ENCODE peak calls at places on chromosome 5, in four cellular contexts. One of them, this sample, is unnamed.

GRCh38 chr5:16600949-16601348 is 15.8 kb downstream of the RETREG1 start:
- DNase-seq in GM23248: peak; percentile 44
- DNase-seq in OCI-LY7: no peak
- DNase-seq in HCT116: no peak
- DNase-seq in this sample: no peak

GRCh38 chr5:33888582-33888981 is 3.2 kb downstream of the ADAMTS12 start:
- DNase-seq in GM23248: peak; percentile 62
- DNase-seq in OCI-LY7: no peak
- DNase-seq in HCT116: no peak
- DNase-seq in this sample: no peak

GRCh38 chr5:6419340-6419852 is 29.3 kb upstream of the UBE2QL1 start:
- DNase-seq in GM23248: no peak
- DNase-seq in OCI-LY7: no peak
- DNase-seq in HCT116: no peak
- DNase-seq in this sample: no peak

GRCh38 chr5:138402640-138403039 is 36.2 kb upstream of the REEP2 start:
- DNase-seq in GM23248: no peak
- DNase-seq in OCI-LY7: no peak
- DNase-seq in HCT116: no peak
- DNase-seq in this sample: no peak

GRCh38 chr5:138645778-138646575 is 70.8 kb upstream of the HSPA9 start:
- DNase-seq in GM23248: no peak
- DNase-seq in OCI-LY7: no peak
- DNase-seq in HCT116: no peak
- DNase-seq in this sample: no peak

GRCh38 chr5:172939561-172939960 is 19.7 kb upstream of the RPL26L1 start:
- DNase-seq in GM23248: no peak
- DNase-seq in OCI-LY7: no peak
- DNase-seq in HCT116: no peak
- DNase-seq in this sample: peak; percentile 63

GRCh38 chr5:151234476-151235238 is 10.8 kb upstream of the CCDC69 start:
- DNase-seq in GM23248: peak; percentile 39
- DNase-seq in OCI-LY7: peak; percentile 78
- DNase-seq in HCT116: no peak
- DNase-seq in this sample: no peak

GRCh38 chr5:517535-518100 is 6.6 kb downstream of the SLC9A3 start:
- DNase-seq in GM23248: no peak
- DNase-seq in OCI-LY7: no peak
- DNase-seq in HCT116: no peak
- DNase-seq in this sample: no peak

DNA sequence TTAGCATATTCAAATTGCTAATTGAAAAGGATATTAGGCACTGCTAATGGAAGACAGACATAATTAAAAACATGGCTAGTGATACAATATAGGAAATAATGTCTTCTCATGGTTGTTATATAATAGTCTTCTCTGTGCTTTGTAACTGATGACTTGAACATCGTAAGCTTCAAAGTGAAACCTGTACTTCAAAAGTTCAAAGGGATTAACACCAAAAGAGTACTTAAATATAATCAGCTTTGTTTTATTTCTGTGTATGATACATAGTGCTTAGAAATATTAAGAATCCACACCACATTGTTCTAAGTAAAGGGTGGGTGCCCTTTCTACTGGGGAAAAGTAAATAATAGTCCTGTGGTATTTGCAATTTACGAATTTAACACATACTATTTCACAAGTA is 75.4 kb upstream of the ITGA1 start:
- DNase-seq in GM23248: no peak
- DNase-seq in OCI-LY7: no peak
- DNase-seq in HCT116: no peak
- DNase-seq in this sample: no peak
- TF ChIP-seq EZH2phosphoT487 in GM23248: no peak
- TF ChIP-seq EZH2phosphoT487 in OCI-LY7: no peak
- TF ChIP-seq EZH2phosphoT487 in HCT116: no peak
- TF ChIP-seq EZH2phosphoT487 in this sample: no peak

GRCh38 chr5:158765407-158765806 is 334.3 kb downstream of the EBF1 start:
- DNase-seq in GM23248: no peak
- DNase-seq in OCI-LY7: peak; percentile 62
- DNase-seq in HCT116: no peak
- DNase-seq in this sample: no peak

GRCh38 chr5:158769702-158770101 is 330.0 kb downstream of the EBF1 start:
- DNase-seq in GM23248: peak; percentile 37
- DNase-seq in OCI-LY7: no peak
- DNase-seq in HCT116: no peak
- DNase-seq in this sample: no peak

GRCh38 chr5:158770506-158770905 is 329.2 kb downstream of the EBF1 start:
- DNase-seq in GM23248: peak; percentile 62
- DNase-seq in OCI-LY7: peak; percentile 65
- DNase-seq in HCT116: peak; percentile 6
- DNase-seq in this sample: peak; percentile 51

GRCh38 chr5:158773151-158773550 is 326.6 kb downstream of the EBF1 start:
- DNase-seq in GM23248: no peak
- DNase-seq in OCI-LY7: peak; percentile 34
- DNase-seq in HCT116: no peak
- DNase-seq in this sample: no peak

DNA sequence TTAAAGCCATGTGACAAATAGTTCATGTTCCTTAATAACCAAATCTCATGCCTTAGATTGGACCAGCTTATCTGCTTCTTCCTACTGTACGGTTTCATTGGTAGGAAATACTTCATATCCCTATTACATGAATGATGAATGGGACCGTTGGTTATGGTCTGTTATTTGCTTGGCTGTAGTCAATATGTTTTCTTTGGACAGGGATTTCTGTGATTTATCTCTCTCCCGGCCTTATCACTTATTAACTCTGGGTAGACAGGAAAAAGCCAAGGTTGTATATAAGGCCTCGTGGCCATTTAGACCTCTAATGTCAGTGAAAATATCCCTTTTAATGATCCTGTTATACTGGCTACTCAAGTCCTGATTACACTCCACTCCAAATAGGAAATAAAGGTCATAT is 330.6 kb downstream of the EBF1 start:
- DNase-seq in GM23248: no peak
- DNase-seq in OCI-LY7: no peak
- DNase-seq in HCT116: no peak
- DNase-seq in this sample: no peak
- H3K27ac ChIP-seq in GM23248: no peak overlapping the region
- H3K27ac ChIP-seq in OCI-LY7: no peak overlapping the region
- H3K27ac ChIP-seq in HCT116: no peak overlapping the region
- H3K27ac ChIP-seq in this sample: no peak overlapping the region

DNA sequence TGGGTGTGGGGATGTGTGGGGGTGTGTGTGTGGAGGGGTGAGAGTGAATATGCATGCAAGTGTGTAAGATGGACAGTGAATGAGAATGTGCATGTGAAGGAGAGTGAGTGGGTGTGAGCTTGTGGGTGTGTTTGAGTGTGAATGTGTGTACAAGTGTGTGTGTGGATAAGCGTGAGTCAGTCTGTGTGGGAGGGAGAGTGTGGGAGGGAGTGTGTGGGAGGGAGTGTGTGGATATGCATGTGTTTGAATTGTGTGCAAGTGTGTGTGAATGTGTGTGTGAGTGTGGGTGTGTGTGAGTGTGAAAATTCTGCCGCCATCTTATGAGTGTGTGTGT is 3.7 kb upstream of the SCGB3A1 start:
- DNase-seq in GM23248: no peak
- DNase-seq in OCI-LY7: no peak
- DNase-seq in HCT116: no peak
- DNase-seq in this sample: no peak
- TF ChIP-seq EZH2phosphoT487 in GM23248: no peak
- TF ChIP-seq EZH2phosphoT487 in OCI-LY7: no peak
- TF ChIP-seq EZH2phosphoT487 in HCT116: no peak
- TF ChIP-seq EZH2phosphoT487 in this sample: no peak

GRCh38 chr5:124301222-124301621 is 445.2 kb downstream of the ZNF608 start:
- DNase-seq in GM23248: no peak
- DNase-seq in OCI-LY7: no peak
- DNase-seq in HCT116: no peak
- DNase-seq in this sample: no peak
- H3K27ac ChIP-seq in GM23248: no peak overlapping the region
- H3K27ac ChIP-seq in OCI-LY7: no peak overlapping the region
- H3K27ac ChIP-seq in HCT116: no peak overlapping the region
- H3K27ac ChIP-seq in this sample: no peak overlapping the region

DNA sequence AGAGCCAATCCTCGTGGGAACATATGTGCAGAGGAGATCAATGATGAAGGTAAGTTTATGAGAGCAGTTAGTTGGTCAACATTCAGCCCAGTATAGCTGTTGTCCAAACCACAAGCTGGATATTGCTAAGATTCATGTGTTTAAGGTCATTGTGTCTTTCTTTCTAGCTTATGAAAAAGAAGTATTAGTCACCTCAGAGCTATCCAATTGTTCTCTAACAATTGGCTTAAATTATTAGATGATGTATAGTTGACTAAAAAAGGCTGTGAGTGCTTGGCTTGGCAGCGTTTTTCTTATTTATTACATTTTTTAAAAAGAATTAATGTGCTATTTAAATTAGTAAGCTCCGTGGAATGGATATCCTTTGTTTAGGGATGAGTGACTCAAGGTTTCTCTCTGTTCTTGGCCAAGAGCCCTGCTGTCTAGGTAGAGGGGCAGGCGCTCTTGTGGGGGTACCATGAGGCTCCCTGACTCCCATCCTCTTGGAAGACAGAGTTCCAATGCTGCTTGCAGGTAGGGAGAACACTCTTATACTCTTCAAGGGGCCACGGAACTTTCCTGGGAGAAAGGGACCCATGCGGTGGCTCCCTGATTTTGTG is 487.4 kb downstream of the IRX1 start:
- DNase-seq in GM23248: no peak
- DNase-seq in OCI-LY7: no peak
- DNase-seq in HCT116: no peak
- DNase-seq in this sample: no peak
- TF ChIP-seq EZH2phosphoT487 in GM23248: no peak
- TF ChIP-seq EZH2phosphoT487 in OCI-LY7: no peak
- TF ChIP-seq EZH2phosphoT487 in HCT116: no peak
- TF ChIP-seq EZH2phosphoT487 in this sample: no peak

GRCh38 chr5:160366230-160366629 is 4.2 kb downstream of the C1QTNF2 start:
- DNase-seq in GM23248: no peak
- DNase-seq in OCI-LY7: no peak
- DNase-seq in HCT116: no peak
- DNase-seq in this sample: no peak

GRCh38 chr5:160370713-160371034 is 248 bp upstream of the C1QTNF2 start:
- DNase-seq in GM23248: no peak
- DNase-seq in OCI-LY7: no peak
- DNase-seq in HCT116: no peak
- DNase-seq in this sample: no peak

GRCh38 chr5:160367261-160367660 is 3.2 kb downstream of the C1QTNF2 start:
- DNase-seq in GM23248: no peak
- DNase-seq in OCI-LY7: no peak
- DNase-seq in HCT116: no peak
- DNase-seq in this sample: no peak

GRCh38 chr5:160375166-160375565 is 4.7 kb upstream of the C1QTNF2 start:
- DNase-seq in GM23248: no peak
- DNase-seq in OCI-LY7: no peak
- DNase-seq in HCT116: no peak
- DNase-seq in this sample: no peak

DNA sequence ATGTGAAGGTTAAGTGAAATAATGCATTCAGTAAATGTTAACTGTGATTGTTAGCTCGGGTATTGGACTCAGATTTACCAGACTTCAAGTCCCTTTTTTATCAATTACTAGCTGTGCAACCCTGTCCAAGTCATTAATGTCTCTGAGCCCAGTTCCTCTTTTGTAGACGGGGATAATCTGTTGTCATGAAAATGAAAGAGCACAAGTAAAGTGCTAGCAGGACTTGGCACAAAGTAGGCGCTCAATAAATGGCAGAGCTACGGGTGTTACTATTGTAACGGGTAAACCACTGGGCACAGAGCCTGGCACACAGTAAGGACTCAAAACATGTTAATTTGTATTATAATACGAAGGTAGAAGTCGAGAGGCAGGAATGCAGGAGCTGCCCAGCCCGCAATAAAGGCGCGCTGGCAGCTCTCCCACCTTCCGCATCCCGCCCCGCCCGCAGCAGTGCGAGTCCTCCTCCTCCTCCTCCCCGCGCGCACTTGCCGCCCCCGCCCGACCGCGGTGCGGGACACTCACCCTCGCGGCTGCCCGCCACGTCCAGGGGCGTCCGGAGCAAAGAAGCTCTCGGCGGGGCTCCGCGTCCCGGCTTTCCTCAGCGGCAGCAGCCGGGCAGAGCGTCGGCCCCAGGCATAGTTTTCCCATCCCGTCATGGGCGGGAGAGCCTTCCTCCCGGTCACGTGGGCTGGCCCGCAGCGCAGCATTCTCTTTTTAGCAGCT is at the start of gene C1QTNF2:
- DNase-seq in GM23248: peak; percentile 90
- DNase-seq in OCI-LY7: no peak
- DNase-seq in HCT116: no peak
- DNase-seq in this sample: peak; percentile 78
- H3K27ac ChIP-seq in GM23248: no peak within 1 kb of the TSS
- H3K27ac ChIP-seq in OCI-LY7: no peak within 1 kb of the TSS
- H3K27ac ChIP-seq in HCT116: no peak within 1 kb of the TSS
- H3K27ac ChIP-seq in this sample: no peak within 1 kb of the TSS

DNA sequence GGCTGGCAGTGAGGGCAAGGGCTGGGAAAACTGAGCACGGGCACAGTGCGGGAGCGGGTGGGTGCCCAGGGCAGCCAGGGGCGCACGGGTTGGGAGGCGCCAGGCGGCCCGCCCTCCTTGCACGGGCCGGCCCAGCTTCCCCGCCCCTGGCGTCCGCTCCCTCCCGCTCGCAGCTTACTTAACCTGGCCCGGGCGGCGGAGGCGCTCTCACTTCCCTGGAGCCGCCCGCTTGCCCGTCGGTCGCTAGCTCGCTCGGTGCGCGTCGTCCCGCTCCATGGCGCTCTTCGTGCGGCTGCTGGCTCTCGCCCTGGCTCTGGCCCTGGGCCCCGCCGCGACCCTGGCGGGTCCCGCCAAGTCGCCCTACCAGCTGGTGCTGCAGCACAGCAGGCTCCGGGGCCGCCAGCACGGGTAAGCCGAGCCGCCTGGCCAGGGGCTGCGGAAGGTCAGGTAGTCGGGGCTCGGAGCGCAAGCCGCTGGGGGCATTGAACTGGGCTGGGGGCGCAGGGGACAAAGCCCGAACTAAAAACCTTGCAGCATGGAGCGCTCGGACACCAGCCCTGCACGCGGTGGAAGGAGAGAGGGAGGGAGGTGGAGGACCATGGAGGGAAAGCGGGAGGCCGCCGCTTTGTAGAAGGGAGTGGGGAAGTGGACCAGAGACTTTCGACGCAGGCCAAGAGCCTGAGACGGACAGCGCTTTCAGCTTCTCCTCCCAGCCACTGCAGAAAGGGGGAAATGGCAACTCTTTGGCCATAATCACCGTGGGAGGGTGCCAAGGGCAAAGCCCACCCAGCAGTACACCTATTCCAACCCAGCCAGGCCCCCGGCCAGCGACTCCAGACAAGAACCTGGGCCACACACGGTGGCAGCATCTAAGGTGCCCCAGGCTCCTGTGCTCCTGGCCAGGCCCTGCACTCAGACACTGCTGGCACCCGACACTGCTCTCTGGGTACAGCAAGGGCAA is at the start of gene TGFBI:
- DNase-seq in GM23248: peak; percentile 92
- DNase-seq in OCI-LY7: no peak
- DNase-seq in HCT116: no peak
- DNase-seq in this sample: peak; percentile 88
- TF ChIP-seq EZH2phosphoT487 in GM23248: no peak
- TF ChIP-seq EZH2phosphoT487 in OCI-LY7: no peak
- TF ChIP-seq EZH2phosphoT487 in HCT116: no peak
- TF ChIP-seq EZH2phosphoT487 in this sample: peak; percentile 58

This sample was measured in neural progenitor cell.